ENCODE peak calls at places on chromosomes 1 and 21, in four cellular contexts. N is activated naive CD4-positive, alpha-beta T cell treated with anti-CD3 and anti-CD28 coated beads for 36 hours; H is NCI-H345; A is mesothelial cell of epicardium. C is an unnamed sample.

GRCh38 chr21:25515484-25516405 is 91.5 kb downstream of the MRPL39 start:
- DNase-seq in A (no peak), N (no peak), H (no peak), C (no peak)

GRCh38 chr1:61207416-61207815 is 125.1 kb downstream of the NFIA start:
- DNase-seq in H (no peak), A (no peak), N (no peak), C (no peak)

GRCh38 chr21:41304068-41304720 is 12.4 kb upstream of the FAM3B start:
- DNase-seq in N (no peak), A (no peak), H (no peak), C (no peak)

GRCh38 chr1:150544204-150544603 is 5.0 kb upstream of the ADAMTSL4 start:
- DNase-seq in A (no peak), H (peak), N (no peak), C (peak)

GRCh38 chr1:108643492-108644333 is 17.2 kb downstream of the HENMT1 start:
- DNase-seq in N (peak), H (peak), A (no peak), C (peak)

GRCh38 chr1:239976130-239976968 is 115.3 kb upstream of the FMN2 start:
- DNase-seq in N (peak), H (peak), A (no peak), C (peak)

GRCh38 chr1:26438041-26438440 is 5.9 kb downstream of the DHDDS start:
- DNase-seq in A (no peak), H (no peak), N (no peak), C (no peak)

GRCh38 chr1:241125297-241125696 is 231.7 kb downstream of the RGS7 start:
- DNase-seq in A (no peak), H (no peak), N (no peak), C (no peak)

GRCh38 chr1:108609483-108610066 is 49.7 kb downstream of the EEIG2 start:
- DNase-seq in H (peak), A (no peak), N (no peak), C (peak)

GRCh38 chr1:182175340-182176068 is 114.0 kb upstream of the ZNF648 start:
- DNase-seq in N (no peak), H (peak), A (no peak), C (no peak)

GRCh38 chr1:6634278-6635052 is 9.8 kb downstream of the THAP3 start:
- DNase-seq in N (peak), A (no peak), H (no peak), C (no peak)

GRCh38 chr1:87979079-87979478 is 650.4 kb downstream of the LMO4 start:
- DNase-seq in N (no peak), H (no peak), A (no peak), C (no peak)

GRCh38 chr21:15552914-15553491 is 176.8 kb upstream of the USP25 start:
- DNase-seq in H (no peak), A (no peak), N (no peak), C (no peak)

GRCh38 chr1:46394872-46395465 is 852 bp downstream of the FAAH start:
- DNase-seq in A (no peak), H (no peak), N (no peak), C (peak)

GRCh38 chr1:237124856-237125462 is 83.0 kb downstream of the RYR2 start:
- DNase-seq in N (no peak), H (no peak), A (no peak), C (peak)

GRCh38 chr1:29688477-29689365 is 452.4 kb downstream of the PTPRU start:
- DNase-seq in H (no peak), A (no peak), N (peak), C (no peak)

GRCh38 chr1:114725230-114725629 is 8.7 kb upstream of the NRAS start:
- DNase-seq in A (no peak), N (no peak), H (no peak), C (no peak)